ENCODE peak calls at places on chromosome 6, in four cellular contexts. One of them, this sample, is unnamed.

GRCh38 chr6:131368077-131368911 is 204.7 kb upstream of the ARG1 start:
- DNase-seq in endodermal cell: peak; percentile 67
- DNase-seq in CD4-positive, alpha-beta memory T cell: no peak
- DNase-seq in tibial artery: peak; percentile 61
- DNase-seq in this sample: no peak

GRCh38 chr6:125537090-125537489 is 212.3 kb upstream of the HEY2 start:
- DNase-seq in endodermal cell: no peak
- DNase-seq in CD4-positive, alpha-beta memory T cell: no peak
- DNase-seq in tibial artery: no peak
- DNase-seq in this sample: no peak

GRCh38 chr6:13063300-13063918 is 264.9 kb downstream of the TBC1D7 start:
- DNase-seq in endodermal cell: no peak
- DNase-seq in CD4-positive, alpha-beta memory T cell: no peak
- DNase-seq in tibial artery: no peak
- DNase-seq in this sample: no peak

GRCh38 chr6:11769816-11770545 is 8.6 kb downstream of the ADTRP start:
- DNase-seq in endodermal cell: peak; percentile 87
- DNase-seq in CD4-positive, alpha-beta memory T cell: no peak
- DNase-seq in tibial artery: no peak
- DNase-seq in this sample: no peak

GRCh38 chr6:109002100-109002697 is 92.4 kb downstream of the SESN1 start:
- DNase-seq in endodermal cell: no peak
- DNase-seq in CD4-positive, alpha-beta memory T cell: no peak
- DNase-seq in tibial artery: peak; percentile 37
- DNase-seq in this sample: no peak

GRCh38 chr6:137893726-137894125 is 26.7 kb downstream of the TNFAIP3 start:
- DNase-seq in endodermal cell: no peak
- DNase-seq in CD4-positive, alpha-beta memory T cell: no peak
- DNase-seq in tibial artery: no peak
- DNase-seq in this sample: no peak

GRCh38 chr6:134421496-134421895 is 103.6 kb upstream of the SGK1 start:
- DNase-seq in endodermal cell: no peak
- DNase-seq in CD4-positive, alpha-beta memory T cell: no peak
- DNase-seq in tibial artery: no peak
- DNase-seq in this sample: no peak

GRCh38 chr6:80528115-80528514 is 421.6 kb downstream of the BCKDHB start:
- DNase-seq in endodermal cell: no peak
- DNase-seq in CD4-positive, alpha-beta memory T cell: no peak
- DNase-seq in tibial artery: no peak
- DNase-seq in this sample: no peak

GRCh38 chr6:34457392-34457746 is 8.5 kb upstream of the PACSIN1 start:
- DNase-seq in endodermal cell: no peak
- DNase-seq in CD4-positive, alpha-beta memory T cell: no peak
- DNase-seq in tibial artery: no peak
- DNase-seq in this sample: no peak

GRCh38 chr6:41715779-41716515 is 19.5 kb downstream of the TFEB start:
- DNase-seq in endodermal cell: no peak
- DNase-seq in CD4-positive, alpha-beta memory T cell: no peak
- DNase-seq in tibial artery: no peak
- DNase-seq in this sample: no peak

GRCh38 chr6:157233686-157234085 is 89.6 kb downstream of the TMEM242 start:
- DNase-seq in endodermal cell: peak; percentile 22
- DNase-seq in CD4-positive, alpha-beta memory T cell: no peak
- DNase-seq in tibial artery: no peak
- DNase-seq in this sample: no peak

GRCh38 chr6:162019311-162019710 is 708.3 kb downstream of the PRKN start:
- DNase-seq in endodermal cell: no peak
- DNase-seq in CD4-positive, alpha-beta memory T cell: no peak
- DNase-seq in tibial artery: no peak
- DNase-seq in this sample: no peak

GRCh38 chr6:109221543-109222195 is 126.4 kb downstream of the CEP57L1 start:
- DNase-seq in endodermal cell: no peak
- DNase-seq in CD4-positive, alpha-beta memory T cell: no peak
- DNase-seq in tibial artery: no peak
- DNase-seq in this sample: no peak

GRCh38 chr6:90895299-90896164 is 308.7 kb upstream of the MAP3K7 start:
- DNase-seq in endodermal cell: no peak
- DNase-seq in CD4-positive, alpha-beta memory T cell: no peak
- DNase-seq in tibial artery: no peak
- DNase-seq in this sample: no peak

GRCh38 chr6:142357879-142358278 is 56.1 kb downstream of the ADGRG6 start:
- DNase-seq in endodermal cell: no peak
- DNase-seq in CD4-positive, alpha-beta memory T cell: no peak
- DNase-seq in tibial artery: no peak
- DNase-seq in this sample: no peak

GRCh38 chr6:106685833-106686232 is 56.5 kb downstream of the QRSL1 start:
- DNase-seq in endodermal cell: no peak
- DNase-seq in CD4-positive, alpha-beta memory T cell: no peak
- DNase-seq in tibial artery: no peak
- DNase-seq in this sample: no peak

GRCh38 chr6:106128981-106129761 is 43.0 kb downstream of the PRDM1 start:
- DNase-seq in endodermal cell: no peak
- DNase-seq in CD4-positive, alpha-beta memory T cell: no peak
- DNase-seq in tibial artery: no peak
- DNase-seq in this sample: no peak

GRCh38 chr6:44074383-44075136 is 52.7 kb downstream of the MRPL14 start:
- DNase-seq in endodermal cell: peak; percentile 89
- DNase-seq in CD4-positive, alpha-beta memory T cell: peak; percentile 62
- DNase-seq in tibial artery: peak; percentile 71
- DNase-seq in this sample: peak; percentile 44

GRCh38 chr6:117677553-117678131 is 2.4 kb downstream of the NUS1 start:
- DNase-seq in endodermal cell: no peak
- DNase-seq in CD4-positive, alpha-beta memory T cell: no peak
- DNase-seq in tibial artery: no peak
- DNase-seq in this sample: no peak

GRCh38 chr6:166615059-166615770 is 11.8 kb downstream of the RPS6KA2 start:
- DNase-seq in endodermal cell: peak; percentile 56
- DNase-seq in CD4-positive, alpha-beta memory T cell: no peak
- DNase-seq in tibial artery: no peak
- DNase-seq in this sample: no peak

GRCh38 chr6:106927531-106928398 is 46.8 kb downstream of the CD24 start:
- DNase-seq in endodermal cell: peak; percentile 91
- DNase-seq in CD4-positive, alpha-beta memory T cell: no peak
- DNase-seq in tibial artery: no peak
- DNase-seq in this sample: no peak

GRCh38 chr6:43628392-43629103 is 516 bp downstream of the GTPBP2 start:
- DNase-seq in endodermal cell: peak; percentile 87
- DNase-seq in CD4-positive, alpha-beta memory T cell: peak; percentile 46
- DNase-seq in tibial artery: peak; percentile 39
- DNase-seq in this sample: peak; percentile 31

GRCh38 chr6:142167071-142167470 is 20.0 kb downstream of the VTA1 start:
- DNase-seq in endodermal cell: no peak
- DNase-seq in CD4-positive, alpha-beta memory T cell: no peak
- DNase-seq in tibial artery: no peak
- DNase-seq in this sample: no peak

GRCh38 chr6:52409499-52409898 is 10.6 kb upstream of the EFHC1 start:
- DNase-seq in endodermal cell: no peak
- DNase-seq in CD4-positive, alpha-beta memory T cell: no peak
- DNase-seq in tibial artery: no peak
- DNase-seq in this sample: no peak

GRCh38 chr6:170367241-170367640 is 60.7 kb downstream of the FAM120B start:
- DNase-seq in endodermal cell: no peak
- DNase-seq in CD4-positive, alpha-beta memory T cell: no peak
- DNase-seq in tibial artery: no peak
- DNase-seq in this sample: no peak

GRCh38 chr6:101700655-101701054 is 307.1 kb downstream of the GRIK2 start:
- DNase-seq in endodermal cell: peak; percentile 62
- DNase-seq in CD4-positive, alpha-beta memory T cell: no peak
- DNase-seq in tibial artery: no peak
- DNase-seq in this sample: no peak

GRCh38 chr6:122696079-122696478 is 83.4 kb upstream of the FABP7 start:
- DNase-seq in endodermal cell: no peak
- DNase-seq in CD4-positive, alpha-beta memory T cell: no peak
- DNase-seq in tibial artery: no peak
- DNase-seq in this sample: no peak

GRCh38 chr6:107627928-107628327 is 138.0 kb downstream of the SOBP start:
- DNase-seq in endodermal cell: no peak
- DNase-seq in CD4-positive, alpha-beta memory T cell: no peak
- DNase-seq in tibial artery: no peak
- DNase-seq in this sample: no peak

GRCh38 chr6:106692112-106692822 is 62.9 kb downstream of the QRSL1 start:
- DNase-seq in endodermal cell: peak; percentile 79
- DNase-seq in CD4-positive, alpha-beta memory T cell: no peak
- DNase-seq in tibial artery: peak; percentile 44
- DNase-seq in this sample: no peak

DNA sequence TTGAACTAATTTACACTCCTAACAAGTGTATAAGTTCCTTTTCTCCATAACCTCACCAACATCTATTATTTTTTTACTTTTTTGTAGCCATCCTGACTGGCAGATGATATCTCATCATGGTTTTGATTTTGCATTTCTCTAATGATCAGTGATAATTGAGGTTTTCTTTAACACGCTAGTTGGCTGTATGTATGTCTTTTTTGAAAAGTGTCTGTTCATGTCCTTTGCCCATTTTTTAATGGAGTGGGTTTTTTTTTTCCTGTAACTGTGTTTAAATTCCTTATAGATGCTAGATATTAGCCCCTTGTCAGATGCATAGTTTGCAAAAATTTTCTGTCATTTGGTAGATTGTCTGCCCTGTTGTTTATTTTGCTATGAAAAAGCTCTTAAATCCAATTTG is 39.6 kb upstream of the TRIM39 start:
- DNase-seq in endodermal cell: no peak
- DNase-seq in CD4-positive, alpha-beta memory T cell: no peak
- DNase-seq in tibial artery: no peak
- DNase-seq in this sample: no peak
- H3K9me3 ChIP-seq in endodermal cell: peaks cover 100% of the 10 kb centered on the region
- H3K9me3 ChIP-seq in CD4-positive, alpha-beta memory T cell: no peaks in the 10 kb centered on the region
- H3K9me3 ChIP-seq in tibial artery: peaks cover 33% of the 10 kb centered on the region
- H3K9me3 ChIP-seq in this sample: peaks cover 30% of the 10 kb centered on the region

GRCh38 chr6:22658934-22659333 is 89.6 kb downstream of the HDGFL1 start:
- DNase-seq in endodermal cell: no peak
- DNase-seq in CD4-positive, alpha-beta memory T cell: no peak
- DNase-seq in tibial artery: no peak
- DNase-seq in this sample: no peak
- H3K9me3 ChIP-seq in endodermal cell: no peaks in the 10 kb centered on the region
- H3K9me3 ChIP-seq in CD4-positive, alpha-beta memory T cell: no peaks in the 10 kb centered on the region
- H3K9me3 ChIP-seq in tibial artery: no peaks in the 10 kb centered on the region
- H3K9me3 ChIP-seq in this sample: no peaks in the 10 kb centered on the region

GRCh38 chr6:111277819-111278218 is 190.5 kb downstream of the SLC16A10 start:
- DNase-seq in endodermal cell: no peak
- DNase-seq in CD4-positive, alpha-beta memory T cell: no peak
- DNase-seq in tibial artery: no peak
- DNase-seq in this sample: no peak
- H3K9me3 ChIP-seq in endodermal cell: peaks cover 60% of the 10 kb centered on the region
- H3K9me3 ChIP-seq in CD4-positive, alpha-beta memory T cell: no peaks in the 10 kb centered on the region
- H3K9me3 ChIP-seq in tibial artery: peaks cover 14% of the 10 kb centered on the region
- H3K9me3 ChIP-seq in this sample: peaks cover 6% of the 10 kb centered on the region

GRCh38 chr6:83868639-83869038 is 9.2 kb downstream of the CYB5R4 start:
- DNase-seq in endodermal cell: no peak
- DNase-seq in CD4-positive, alpha-beta memory T cell: no peak
- DNase-seq in tibial artery: no peak
- DNase-seq in this sample: no peak
- H3K9me3 ChIP-seq in endodermal cell: peaks cover 24% of the 10 kb centered on the region
- H3K9me3 ChIP-seq in CD4-positive, alpha-beta memory T cell: no peaks in the 10 kb centered on the region
- H3K9me3 ChIP-seq in tibial artery: no peaks in the 10 kb centered on the region
- H3K9me3 ChIP-seq in this sample: no peaks in the 10 kb centered on the region

GRCh38 chr6:168072730-168073129 is 6.3 kb downstream of the FRMD1 start:
- DNase-seq in endodermal cell: no peak
- DNase-seq in CD4-positive, alpha-beta memory T cell: no peak
- DNase-seq in tibial artery: no peak
- DNase-seq in this sample: no peak
- H3K9me3 ChIP-seq in endodermal cell: no peaks in the 10 kb centered on the region
- H3K9me3 ChIP-seq in CD4-positive, alpha-beta memory T cell: no peaks in the 10 kb centered on the region
- H3K9me3 ChIP-seq in tibial artery: no peaks in the 10 kb centered on the region
- H3K9me3 ChIP-seq in this sample: no peaks in the 10 kb centered on the region

DNA sequence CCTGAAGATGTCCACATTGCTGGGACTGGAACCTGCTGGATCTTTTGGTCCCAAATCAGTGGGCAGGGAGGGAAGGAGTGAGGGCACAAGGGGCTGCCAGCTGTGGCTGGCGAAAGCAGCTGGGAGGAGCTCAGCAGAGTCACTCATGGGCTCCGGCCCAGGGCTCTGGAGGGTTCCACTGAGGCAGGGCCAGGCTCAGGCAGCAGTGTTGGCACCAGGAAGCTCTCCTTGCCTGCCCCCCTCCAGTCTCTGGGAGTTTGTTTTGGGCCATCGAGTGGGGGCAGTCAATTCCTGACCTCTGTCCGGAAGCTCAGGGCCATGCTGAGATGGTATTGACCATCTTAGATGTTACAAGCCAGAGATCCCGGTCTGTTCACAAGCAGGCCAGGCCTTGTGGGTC is 39.1 kb upstream of the IRF4 start:
- DNase-seq in endodermal cell: no peak
- DNase-seq in CD4-positive, alpha-beta memory T cell: no peak
- DNase-seq in tibial artery: no peak
- DNase-seq in this sample: no peak
- H3K9me3 ChIP-seq in endodermal cell: no peaks in the 10 kb centered on the region
- H3K9me3 ChIP-seq in CD4-positive, alpha-beta memory T cell: no peaks in the 10 kb centered on the region
- H3K9me3 ChIP-seq in tibial artery: no peaks in the 10 kb centered on the region
- H3K9me3 ChIP-seq in this sample: no peaks in the 10 kb centered on the region

This sample was measured in T-helper 17 cell.